ENCODE peak calls at places on chromosomes 16 and 17, in four cellular contexts. T is glutamatergic neuron, E is mucosa of descending colon, F is BJ. R is an unnamed sample.

GRCh38 chr16:55559233-55559632 is 7.3 kb upstream of the CAPNS2 start:
- DNase-seq in T (no peak), E (no peak), F (no peak), R (peak; percentile 69)

GRCh38 chr17:9470171-9470570 is 105.4 kb downstream of the STX8 start:
- DNase-seq in T (no peak), E (peak; percentile 5), F (no peak), R (no peak)

GRCh38 chr16:57039148-57039812 is 49.9 kb downstream of the NLRC5 start:
- DNase-seq in T (no peak), E (no peak), F (peak; percentile 33), R (no peak)

GRCh38 chr17:8175795-8176196 is 384 bp downstream of the TMEM107 start:
- DNase-seq in T (no peak), E (no peak), F (no peak), R (no peak)

GRCh38 chr16:89643769-89644300 is 13.7 kb downstream of the CHMP1A start:
- DNase-seq in T (no peak), E (no peak), F (no peak), R (no peak)

GRCh38 chr16:56245197-56245596 is 53.9 kb downstream of the GNAO1 start:
- DNase-seq in T (no peak), E (no peak), F (peak; percentile 49), R (peak; percentile 91)

GRCh38 chr17:27621557-27621956 is 9.4 kb upstream of the LGALS9 start:
- DNase-seq in T (no peak), E (no peak), F (no peak), R (no peak)

GRCh38 chr16:253833-254232 is 19.2 kb downstream of the FAM234A start:
- DNase-seq in T (no peak), E (peak; percentile 57), F (no peak), R (no peak)

GRCh38 chr17:75501378-75502071 is 13.8 kb downstream of the CASKIN2 start:
- DNase-seq in T (no peak), E (no peak), F (no peak), R (no peak)

GRCh38 chr16:56257260-56257659 is 66.0 kb downstream of the GNAO1 start:
- DNase-seq in T (no peak), E (peak; percentile 65), F (no peak), R (no peak)

GRCh38 chr16:83807327-83807709 is 460 bp upstream of the HSBP1 start:
- DNase-seq in T (no peak), E (no peak), F (no peak), R (no peak)

GRCh38 chr16:62576636-62577035 is 540.4 kb upstream of the CDH8 start:
- DNase-seq in T (no peak), E (no peak), F (no peak), R (no peak)

GRCh38 chr16:87002717-87003413 is 314.3 kb downstream of the C16orf95 start:
- DNase-seq in T (no peak), E (no peak), F (no peak), R (peak; percentile 41)

DNA sequence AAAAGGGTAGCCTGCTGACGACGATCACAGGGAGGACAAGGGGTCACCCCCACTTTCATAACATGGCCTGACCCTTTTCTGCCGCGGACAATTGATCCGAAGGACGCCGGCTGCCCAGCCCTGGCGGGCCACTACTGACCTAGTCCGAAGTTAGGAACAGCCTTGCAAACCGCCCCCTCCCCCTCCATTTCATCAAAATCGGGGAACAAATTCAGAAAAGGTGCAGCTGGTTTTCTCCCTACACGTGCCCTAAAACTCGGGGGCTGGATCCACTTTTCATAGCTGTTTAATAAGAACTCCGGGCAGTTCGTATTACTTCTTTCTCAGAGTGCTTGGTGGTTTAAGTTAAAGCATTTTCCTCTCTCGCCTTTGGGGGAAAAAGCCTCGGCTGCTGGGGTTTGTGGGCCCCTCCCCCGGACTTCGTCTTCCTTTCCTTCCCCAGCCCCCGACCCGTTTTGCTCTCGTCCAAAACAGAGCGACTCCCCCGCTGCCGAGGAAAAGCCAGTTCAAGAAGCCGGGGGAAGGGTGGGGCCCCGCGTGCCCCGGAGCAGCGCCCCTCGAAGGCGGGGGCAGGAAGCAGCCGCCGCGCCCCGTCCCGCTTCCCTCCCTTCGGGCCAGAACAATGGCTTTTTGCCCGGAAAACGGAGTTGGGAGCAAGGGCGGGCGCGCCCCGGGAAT is 643 bp upstream of the CBX2 start:
- DNase-seq in T (peak; percentile 69), E (no peak), F (no peak), R (peak; percentile 69)
- TF ChIP-seq CTCF in T (peak; percentile 14), E (no peak), F (peak; percentile 48), R (peak; percentile 25)

GRCh38 chr17:20121359-20122235 is 112.4 kb downstream of the SPECC1 start:
- DNase-seq in T (peak; percentile 75), E (peak; percentile 87), F (no peak), R (peak; percentile 77)

GRCh38 chr17:20118280-20118679 is 109.1 kb downstream of the SPECC1 start:
- DNase-seq in T (no peak), E (no peak), F (no peak), R (no peak)

GRCh38 chr17:20114466-20114865 is 105.3 kb downstream of the SPECC1 start:
- DNase-seq in T (no peak), E (no peak), F (no peak), R (peak; percentile 28)

GRCh38 chr17:20120835-20121234 is 111.7 kb downstream of the SPECC1 start:
- DNase-seq in T (no peak), E (peak; percentile 52), F (no peak), R (no peak)

GRCh38 chr17:20116683-20117309 is 107.6 kb downstream of the SPECC1 start:
- DNase-seq in T (peak; percentile 49), E (peak; percentile 81), F (no peak), R (peak; percentile 73)
- TF ChIP-seq CTCF in T (peak; percentile 76), E (no peak), F (peak; percentile 76), R (peak; percentile 73)

DNA sequence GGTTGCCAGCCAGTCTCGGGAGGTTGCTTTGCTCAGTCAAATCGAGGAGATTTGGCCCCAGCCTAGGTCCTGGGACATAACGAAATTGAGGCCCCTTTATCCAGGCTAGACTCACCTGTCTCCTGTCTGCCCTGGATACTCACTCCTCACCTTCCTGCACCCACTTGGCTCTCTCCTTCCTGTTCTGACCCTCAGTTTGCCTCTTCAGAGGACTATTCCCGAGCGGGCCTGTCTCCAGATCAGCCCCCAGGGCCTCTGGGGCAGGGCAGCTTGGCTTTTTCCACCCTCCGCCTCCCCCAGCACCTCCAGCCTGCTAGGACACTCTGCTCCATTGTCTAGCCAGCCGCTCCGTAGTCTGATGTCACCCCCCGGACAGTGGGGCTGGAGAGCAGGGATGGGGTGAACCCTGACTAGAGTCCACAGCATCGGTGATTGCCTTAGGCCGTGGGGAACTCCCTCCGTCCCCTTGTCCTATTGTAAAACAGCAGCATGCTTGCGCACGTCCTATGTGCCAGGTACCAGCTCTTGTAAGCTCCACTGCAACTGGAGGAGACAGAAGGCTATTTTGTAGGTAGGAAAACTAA is 8.8 kb downstream of the WFIKKN2 start:
- DNase-seq in T (no peak), E (no peak), F (no peak), R (no peak)
- TF ChIP-seq CTCF in T (no peak), E (no peak), F (no peak), R (no peak)

GRCh38 chr17:41689497-41690299 is 1.0 kb downstream of the EIF1 start:
- DNase-seq in T (no peak), E (peak; percentile 84), F (no peak), R (peak; percentile 55)

GRCh38 chr17:41690497-41690896 is 1.8 kb downstream of the EIF1 start:
- DNase-seq in T (no peak), E (no peak), F (no peak), R (no peak)

GRCh38 chr17:41691031-41691777 is 2.5 kb downstream of the EIF1 start:
- DNase-seq in T (no peak), E (no peak), F (no peak), R (no peak)

GRCh38 chr17:41688641-41689496 is at the start of gene EIF1:
- DNase-seq in T (peak; percentile 100), E (peak; percentile 100), F (peak; percentile 97), R (peak; percentile 100)

DNA sequence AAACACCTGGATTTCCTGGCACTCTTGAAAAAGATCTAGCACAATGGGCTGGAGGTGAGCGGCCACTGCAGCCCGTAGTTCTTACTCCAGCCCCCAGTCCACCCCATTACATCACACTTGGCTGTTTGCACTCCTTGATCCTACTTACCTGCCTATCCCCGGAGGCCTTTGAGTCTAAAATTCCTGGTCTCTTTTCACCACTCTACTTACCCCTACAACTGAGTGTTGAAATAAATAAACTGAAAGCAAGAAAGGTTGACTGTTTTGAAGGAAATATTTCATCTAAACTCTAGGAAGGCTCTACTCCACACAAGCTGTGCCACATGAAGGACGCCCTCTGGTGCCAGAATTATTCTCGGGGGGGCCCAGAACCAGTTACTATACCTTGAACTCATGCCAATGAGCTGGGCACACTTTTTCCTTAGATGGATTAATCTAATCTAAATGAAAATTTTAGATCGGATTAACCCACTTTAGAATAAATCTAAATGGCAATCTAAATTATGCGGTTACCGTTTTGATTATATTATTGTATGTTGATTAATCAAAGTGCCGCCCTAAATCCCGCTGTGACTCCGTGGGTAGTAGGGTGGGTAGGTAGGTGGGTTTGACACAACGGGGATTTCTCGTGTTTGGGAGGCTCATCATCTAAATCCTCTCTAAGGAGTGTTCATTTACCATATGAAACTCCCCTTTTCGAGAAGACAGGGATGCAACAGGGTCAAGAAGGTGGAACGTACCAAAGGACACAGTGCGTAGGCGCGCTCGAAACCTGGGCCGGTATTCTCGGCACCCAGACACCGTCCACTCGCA is 651 bp upstream of the EIF1 start:
- DNase-seq in T (no peak), E (peak; percentile 81), F (no peak), R (peak; percentile 76)
- TF ChIP-seq CTCF in T (no peak), E (no peak), F (peak; percentile 30), R (no peak)

GRCh38 chr17:31013844-31014243 is 43.0 kb downstream of the RNF135 start:
- DNase-seq in T (no peak), E (no peak), F (no peak), R (no peak)

GRCh38 chr17:31019004-31019403 is 48.2 kb downstream of the RNF135 start:
- DNase-seq in T (no peak), E (no peak), F (no peak), R (no peak)

GRCh38 chr17:31015639-31016038 is 44.8 kb downstream of the RNF135 start:
- DNase-seq in T (no peak), E (no peak), F (no peak), R (no peak)
- TF ChIP-seq CTCF in T (no peak), E (no peak), F (no peak), R (no peak)

GRCh38 chr17:82876149-82876548 is 36.3 kb upstream of the ZNF750 start:
- DNase-seq in T (no peak), E (no peak), F (no peak), R (peak; percentile 97)
- TF ChIP-seq CTCF in T (no peak), E (no peak), F (no peak), R (no peak)

GRCh38 chr17:18087610-18088491 is at the start of gene DRG2:
- DNase-seq in T (peak; percentile 96), E (peak; percentile 93), F (peak; percentile 41), R (peak; percentile 89)
- TF ChIP-seq CTCF in T (no peak), E (no peak), F (peak; percentile 33), R (no peak)